ENCODE peak calls at places on chromosomes 16 and 17, in six cellular contexts. T, Y, K, B, G and P are unnamed samples.

GRCh38 chr17:78736526-78737079 is 45.5 kb downstream of the CYTH1 start:
- DNase-seq in G (peak; percentile 60), B (peak; percentile 58), K (no peak), Y (no peak), T (no peak), P (no peak)

GRCh38 chr17:7001562-7001961 is 5.7 kb downstream of the ALOX12 start:
- DNase-seq in B (no peak), G (no peak), T (peak; percentile 31), K (no peak), Y (peak; percentile 50), P (no peak)

GRCh38 chr16:8673611-8674412 is 605 bp upstream of the ABAT start:
- DNase-seq in K (no peak), G (no peak), B (no peak), T (no peak), Y (no peak), P (peak; percentile 22)

GRCh38 chr16:31745900-31746299 is 127.7 kb upstream of the ZNF267 start:
- DNase-seq in G (no peak), B (no peak), T (no peak), K (no peak), Y (no peak), P (no peak)

GRCh38 chr16:83928341-83929055 is 24.5 kb upstream of the OSGIN1 start:
- DNase-seq in T (peak; percentile 47), K (peak; percentile 85), G (no peak), Y (no peak), B (peak; percentile 4), P (no peak)

GRCh38 chr17:4510615-4510941 is 11.9 kb downstream of the SPNS2 start:
- DNase-seq in G (no peak), K (no peak), Y (no peak), T (no peak), B (no peak), P (no peak)

GRCh38 chr16:58264961-58265479 is 29.8 kb downstream of the PRSS54 start:
- DNase-seq in Y (no peak), T (peak; percentile 70), B (no peak), K (peak; percentile 84), G (no peak), P (no peak)

GRCh38 chr16:84553873-84554399 is 49.5 kb upstream of the MEAK7 start:
- DNase-seq in B (no peak), G (no peak), K (no peak), Y (no peak), T (no peak), P (no peak)

GRCh38 chr16:63945805-63946204 is 1176.1 kb downstream of the CDH11 start:
- DNase-seq in T (peak; percentile 1), G (no peak), B (no peak), Y (no peak), K (no peak), P (no peak)

GRCh38 chr16:72085002-72085401 is 8.4 kb downstream of the TXNL4B start:
- DNase-seq in B (no peak), T (no peak), Y (no peak), G (no peak), K (no peak), P (no peak)

DNA sequence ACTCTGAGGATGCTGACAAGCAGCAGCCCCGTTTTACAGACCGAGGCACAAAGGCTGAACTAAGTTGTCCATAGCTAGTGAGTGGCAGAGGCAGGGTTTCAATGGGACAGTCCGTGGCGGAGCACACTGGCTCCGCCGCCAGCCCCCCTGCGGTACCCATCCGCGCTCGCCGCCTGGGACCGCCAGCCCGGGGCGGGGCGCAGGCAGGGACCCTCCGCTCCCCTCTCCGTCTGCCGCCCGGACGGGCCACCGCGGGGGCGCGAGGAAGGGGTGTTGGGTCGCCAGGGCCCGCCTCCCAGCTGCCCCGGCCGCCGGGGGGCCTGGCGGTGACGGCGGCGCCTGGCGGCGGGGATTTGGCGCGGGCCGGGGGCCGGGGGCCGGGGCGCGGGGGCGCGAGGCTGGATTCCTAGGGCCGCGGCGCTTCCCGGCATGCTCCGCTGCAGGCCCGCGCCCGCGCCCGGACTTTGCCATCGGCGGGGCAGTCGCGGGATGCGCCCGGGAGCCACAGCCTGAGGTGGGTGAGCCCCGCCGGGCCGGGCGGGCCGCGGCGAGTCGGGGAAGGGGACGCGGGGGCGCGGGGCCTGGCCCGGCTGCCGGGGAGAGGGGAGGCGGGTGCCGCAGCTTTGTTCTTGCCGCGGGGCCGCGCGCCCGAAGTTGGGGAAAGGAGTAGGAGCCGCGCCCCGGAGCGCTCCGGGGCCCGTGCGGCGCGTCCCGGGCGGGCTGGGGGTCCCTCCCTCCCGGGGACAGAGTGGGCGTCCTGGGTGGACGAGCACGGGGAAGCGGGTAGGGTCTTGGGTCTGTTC is at the start of gene TMEM98:
- DNase-seq in K (peak; percentile 12), T (no peak), G (no peak), Y (peak; percentile 48), B (peak; percentile 37), P (peak; percentile 54)
- TF ChIP-seq CTCF in K (no peak), T (no peak), G (no peak), Y (no peak), B (no peak), P (no peak)

DNA sequence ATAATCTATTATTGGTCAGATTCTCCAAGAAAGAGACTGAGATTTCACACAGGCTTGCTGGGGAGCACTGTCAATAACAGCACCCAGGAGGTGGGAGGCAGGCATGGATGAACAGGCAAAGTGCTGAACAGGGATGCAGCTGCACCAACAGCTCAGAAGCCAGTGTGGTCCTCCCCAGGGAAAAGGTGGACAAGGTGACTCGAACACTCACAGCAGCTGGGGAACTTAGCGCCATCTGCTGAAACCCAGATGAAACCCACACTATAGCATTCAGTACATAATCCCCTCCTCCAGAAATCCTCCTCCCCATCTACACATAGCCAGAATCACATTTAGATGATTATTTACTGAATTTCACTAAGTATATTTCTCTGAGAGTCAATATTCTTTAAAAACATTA is 255.2 kb upstream of the WSB1 start:
- DNase-seq in B (no peak), T (no peak), Y (no peak), G (no peak), K (no peak), P (no peak)
- TF ChIP-seq CTCF in B (no peak), T (no peak), Y (no peak), G (no peak), K (no peak), P (no peak)

GRCh38 chr17:51643702-51644490 is 383.6 kb downstream of the UTP18 start:
- DNase-seq in G (no peak), K (no peak), T (no peak), Y (no peak), B (no peak), P (no peak)
- TF ChIP-seq CTCF in G (no peak), K (no peak), T (no peak), Y (no peak), B (no peak), P (no peak)

GRCh38 chr17:83173997-83174858 is 94.8 kb downstream of the METRNL start:
- DNase-seq in T (no peak), G (peak; percentile 30), B (peak; percentile 59), K (peak; percentile 21), Y (no peak), P (no peak)
- TF ChIP-seq CTCF in T (no peak), G (no peak), B (no peak), K (no peak), Y (no peak), P (no peak)